ENCODE peak calls at places on chromosomes 12 and 14, in seven cellular contexts. W, S, J, X, E, Q and Z are unnamed samples.
A peak's percentile ranks its signal among the peaks of the same experiment; 100 is the strongest.

GRCh38 chr14:60640859-60641721 is 8.2 kb downstream of the SIX1 start:
- DNase-seq in S (no peak), Q (no peak), J (no peak), E (no peak), X (peak; percentile 52), W (no peak), Z (no peak)

GRCh38 chr14:20400965-20401593 is 12.2 kb downstream of the TEP1 start:
- DNase-seq in Q (no peak), W (no peak), J (no peak), X (no peak), S (no peak), E (no peak), Z (peak; percentile 31)

GRCh38 chr12:16359512-16360491 is 12.4 kb downstream of the MGST1 start:
- DNase-seq in X (peak; percentile 90), W (no peak), Q (no peak), S (peak; percentile 67), E (no peak), J (no peak), Z (peak; percentile 65)

GRCh38 chr12:58509116-58509885 is 411.0 kb downstream of the LRIG3 start:
- DNase-seq in X (no peak), J (no peak), Q (no peak), S (peak; percentile 57), W (no peak), E (no peak), Z (peak; percentile 69)

GRCh38 chr12:9331218-9331626 is 123.0 kb upstream of the PZP start:
- DNase-seq in S (peak; percentile 55), Q (peak; percentile 65), X (peak; percentile 82), J (peak; percentile 14), E (peak; percentile 78), W (peak; percentile 30), Z (peak; percentile 71)

GRCh38 chr14:56422703-56423213 is 156.8 kb upstream of the TMEM260 start:
- DNase-seq in X (peak; percentile 78), E (no peak), W (no peak), J (peak; percentile 39), Q (peak; percentile 35), S (peak; percentile 92), Z (peak; percentile 78)

GRCh38 chr12:9372202-9372601 is 164.0 kb upstream of the PZP start:
- DNase-seq in W (no peak), Q (no peak), S (no peak), E (no peak), J (no peak), X (peak; percentile 47), Z (peak; percentile 30)

GRCh38 chr14:21072102-21072501 is 2.0 kb downstream of the ARHGEF40 start:
- DNase-seq in X (peak; percentile 30), E (no peak), W (no peak), Q (no peak), J (peak; percentile 64), S (peak; percentile 95), Z (no peak)

GRCh38 chr14:26008290-26008689 is 589.5 kb downstream of the NOVA1 start:
- DNase-seq in W (no peak), S (peak; percentile 47), Q (no peak), X (peak; percentile 91), J (no peak), E (no peak), Z (peak; percentile 68)

GRCh38 chr12:119505001-119505400 is 88.6 kb upstream of the TMEM233 start:
- DNase-seq in Q (no peak), J (no peak), E (no peak), S (no peak), X (no peak), W (no peak), Z (no peak)

GRCh38 chr12:129483494-129483893 is 420.3 kb downstream of the TMEM132D start:
- DNase-seq in Q (no peak), X (no peak), S (no peak), W (no peak), J (no peak), E (no peak), Z (no peak)

GRCh38 chr14:77154421-77154820 is 12.8 kb upstream of the ZDHHC22 start:
- DNase-seq in X (no peak), Q (no peak), W (peak; percentile 10), J (no peak), S (no peak), E (no peak), Z (no peak)

GRCh38 chr14:86003998-86004397 is 474.1 kb downstream of the FLRT2 start:
- DNase-seq in Q (no peak), W (no peak), S (no peak), E (no peak), X (no peak), J (no peak), Z (no peak)

GRCh38 chr12:119676022-119676421 is 8.1 kb downstream of the PRKAB1 start:
- DNase-seq in Q (no peak), E (no peak), S (no peak), J (no peak), W (no peak), X (no peak), Z (no peak)

GRCh38 chr14:34350903-34351302 is 111.1 kb downstream of the SPTSSA start:
- DNase-seq in E (no peak), X (no peak), S (no peak), J (no peak), Q (no peak), W (no peak), Z (no peak)

GRCh38 chr12:124323771-124324530 is 29.1 kb downstream of the RFLNA start:
- DNase-seq in X (no peak), S (peak; percentile 9), W (no peak), J (no peak), E (no peak), Q (no peak), Z (no peak)

GRCh38 chr12:113142173-113142885 is 6.8 kb upstream of the RASAL1 start:
- DNase-seq in J (no peak), X (no peak), W (peak; percentile 76), Q (peak; percentile 87), E (no peak), S (no peak), Z (no peak)

GRCh38 chr12:53735556-53735955 is 8.3 kb upstream of the CALCOCO1 start:
- DNase-seq in J (no peak), E (no peak), X (no peak), Q (no peak), W (no peak), S (no peak), Z (no peak)

GRCh38 chr14:72792051-72792788 is 101.7 kb downstream of the DPF3 start:
- DNase-seq in W (peak; percentile 55), X (no peak), S (peak; percentile 21), J (no peak), E (no peak), Q (peak; percentile 20), Z (no peak)

GRCh38 chr14:80575763-80576162 is 364.5 kb upstream of the DIO2 start:
- DNase-seq in J (no peak), W (no peak), S (no peak), X (no peak), Q (no peak), E (no peak), Z (no peak)

GRCh38 chr12:50747817-50748216 is 16.1 kb upstream of the ATF1 start:
- DNase-seq in Q (no peak), J (no peak), W (no peak), X (peak; percentile 54), E (no peak), S (no peak), Z (no peak)

GRCh38 chr14:33563492-33563891 is 387.4 kb downstream of the EGLN3 start:
- DNase-seq in Q (no peak), S (peak; percentile 28), E (no peak), X (no peak), W (no peak), J (no peak), Z (no peak)

GRCh38 chr12:68420225-68421008 is 88.3 kb upstream of the MDM1 start:
- DNase-seq in W (no peak), E (no peak), S (peak; percentile 60), Q (peak; percentile 43), X (no peak), J (no peak), Z (no peak)

GRCh38 chr12:8605057-8605456 is 7.6 kb downstream of the AICDA start:
- DNase-seq in J (no peak), W (no peak), S (no peak), E (no peak), X (peak; percentile 29), Q (no peak), Z (no peak)

GRCh38 chr14:74955229-74955999 is at the start of gene PGF:
- DNase-seq in E (peak; percentile 51), J (no peak), W (no peak), Q (no peak), X (peak; percentile 80), S (no peak), Z (peak; percentile 85)

GRCh38 chr12:65106948-65107347 is 14.2 kb downstream of the WIF1 start:
- DNase-seq in W (no peak), J (no peak), E (no peak), X (peak; percentile 23), Q (no peak), S (peak; percentile 25), Z (peak; percentile 19)

GRCh38 chr12:25054783-25055144 is 105.9 kb upstream of the BCAT1 start:
- DNase-seq in Q (no peak), E (peak; percentile 48), W (no peak), S (no peak), J (no peak), X (no peak), Z (no peak)

GRCh38 chr12:26691234-26691970 is 141.6 kb downstream of the ITPR2 start:
- DNase-seq in Q (peak; percentile 5), W (peak; percentile 13), E (no peak), S (peak; percentile 92), J (peak; percentile 50), X (peak; percentile 79), Z (peak; percentile 80)

GRCh38 chr12:116717466-116718457 is 20.1 kb downstream of the SPRING1 start:
- DNase-seq in J (peak; percentile 52), W (no peak), E (no peak), S (peak; percentile 86), X (no peak), Q (no peak), Z (no peak)

GRCh38 chr12:89707992-89708792 is 446 bp downstream of the ATP2B1 start:
- DNase-seq in E (no peak), Q (no peak), W (no peak), J (no peak), X (peak; percentile 54), S (no peak), Z (peak; percentile 31)

GRCh38 chr12:4855121-4855924 is 54.4 kb upstream of the KCNA1 start:
- DNase-seq in E (peak; percentile 25), Q (peak; percentile 59), J (peak; percentile 36), X (peak; percentile 95), S (peak; percentile 85), W (peak; percentile 31), Z (peak; percentile 72)

GRCh38 chr12:32120419-32120818 is 13.8 kb downstream of the BICD1 start:
- DNase-seq in W (no peak), X (peak; percentile 83), E (no peak), J (no peak), Q (no peak), S (peak; percentile 56), Z (peak; percentile 47)

GRCh38 chr12:123427036-123427769 is 9.3 kb downstream of the RILPL2 start:
- DNase-seq in S (no peak), J (no peak), W (no peak), E (no peak), X (no peak), Q (no peak), Z (no peak)

GRCh38 chr14:92877757-92878431 is 45.1 kb upstream of the CHGA start:
- DNase-seq in E (no peak), X (peak; percentile 51), W (no peak), J (no peak), S (peak; percentile 23), Q (no peak), Z (peak; percentile 94)